ENCODE peak calls at places on chromosomes 4 and X, in six cellular contexts. One of them, this sample, is unnamed.

GRCh38 chr4:168666531-168666930 is 169.7 kb downstream of the PALLD start:
- DNase-seq in HEK293T: no peak
- DNase-seq in small intestine: no peak
- DNase-seq in T-helper 1 cell: no peak
- DNase-seq in midbrain: no peak
- DNase-seq in left cardiac atrium: no peak
- DNase-seq in this sample: no peak

GRCh38 chr4:139711461-139711860 is 45.8 kb downstream of the MGST2 start:
- DNase-seq in HEK293T: no peak
- DNase-seq in T-helper 1 cell: no peak
- DNase-seq in small intestine: peak; percentile 92
- DNase-seq in midbrain: no peak
- DNase-seq in left cardiac atrium: peak; percentile 22
- DNase-seq in this sample: no peak

GRCh38 chrX:2793752-2794151 is 35.0 kb upstream of the GYG2 start:
- DNase-seq in small intestine: no peak
- DNase-seq in T-helper 1 cell: no peak
- DNase-seq in HEK293T: no peak
- DNase-seq in midbrain: no peak
- DNase-seq in left cardiac atrium: no peak
- DNase-seq in this sample: no peak

GRCh38 chr4:86551387-86551786 is 42.7 kb upstream of the PTPN13 start:
- DNase-seq in small intestine: no peak
- DNase-seq in midbrain: no peak
- DNase-seq in T-helper 1 cell: no peak
- DNase-seq in left cardiac atrium: no peak
- DNase-seq in HEK293T: no peak
- DNase-seq in this sample: no peak

GRCh38 chrX:111041018-111041462 is 55.0 kb upstream of the PAK3 start:
- DNase-seq in midbrain: no peak
- DNase-seq in small intestine: no peak
- DNase-seq in T-helper 1 cell: peak; percentile 23
- DNase-seq in HEK293T: no peak
- DNase-seq in left cardiac atrium: no peak
- DNase-seq in this sample: no peak

GRCh38 chr4:139665690-139666529 is at the start of gene MGST2:
- DNase-seq in small intestine: peak; percentile 98
- DNase-seq in T-helper 1 cell: peak; percentile 55
- DNase-seq in HEK293T: peak; percentile 58
- DNase-seq in midbrain: peak; percentile 45
- DNase-seq in left cardiac atrium: peak; percentile 91
- DNase-seq in this sample: no peak

GRCh38 chrX:20139966-20140365 is 1.7 kb downstream of the EIF1AX start:
- DNase-seq in small intestine: no peak
- DNase-seq in HEK293T: no peak
- DNase-seq in midbrain: no peak
- DNase-seq in T-helper 1 cell: no peak
- DNase-seq in left cardiac atrium: no peak
- DNase-seq in this sample: no peak

GRCh38 chrX:130915302-130915701 is 12.3 kb upstream of the ENOX2 start:
- DNase-seq in T-helper 1 cell: no peak
- DNase-seq in HEK293T: no peak
- DNase-seq in midbrain: no peak
- DNase-seq in small intestine: no peak
- DNase-seq in left cardiac atrium: no peak
- DNase-seq in this sample: no peak

GRCh38 chr4:28443786-28444412 is 1583.3 kb downstream of the STIM2 start:
- DNase-seq in small intestine: no peak
- DNase-seq in T-helper 1 cell: no peak
- DNase-seq in midbrain: no peak
- DNase-seq in HEK293T: no peak
- DNase-seq in left cardiac atrium: no peak
- DNase-seq in this sample: no peak

GRCh38 chrX:17559728-17560379 is 177.4 kb upstream of the SCML1 start:
- DNase-seq in midbrain: no peak
- DNase-seq in left cardiac atrium: no peak
- DNase-seq in small intestine: no peak
- DNase-seq in T-helper 1 cell: no peak
- DNase-seq in HEK293T: peak; percentile 32
- DNase-seq in this sample: no peak

GRCh38 chr4:168309781-168310180 is 8.8 kb downstream of the DDX60 start:
- DNase-seq in HEK293T: no peak
- DNase-seq in small intestine: peak; percentile 31
- DNase-seq in midbrain: no peak
- DNase-seq in left cardiac atrium: no peak
- DNase-seq in T-helper 1 cell: no peak
- DNase-seq in this sample: no peak

GRCh38 chr4:73222466-73223257 is 35.9 kb downstream of the ANKRD17 start:
- DNase-seq in HEK293T: peak; percentile 73
- DNase-seq in T-helper 1 cell: peak; percentile 88
- DNase-seq in midbrain: peak; percentile 91
- DNase-seq in left cardiac atrium: peak; percentile 41
- DNase-seq in small intestine: peak; percentile 91
- DNase-seq in this sample: peak; percentile 38

GRCh38 chr4:156252300-156253016 is 298.8 kb upstream of the CTSO start:
- DNase-seq in left cardiac atrium: no peak
- DNase-seq in small intestine: no peak
- DNase-seq in T-helper 1 cell: no peak
- DNase-seq in midbrain: no peak
- DNase-seq in HEK293T: no peak
- DNase-seq in this sample: no peak

GRCh38 chrX:120302434-120302833 is 8.8 kb downstream of the TMEM255A start:
- DNase-seq in midbrain: no peak
- DNase-seq in HEK293T: no peak
- DNase-seq in small intestine: peak; percentile 39
- DNase-seq in T-helper 1 cell: peak; percentile 49
- DNase-seq in left cardiac atrium: no peak
- DNase-seq in this sample: peak; percentile 10

GRCh38 chrX:129600981-129601424 is 53.8 kb downstream of the APLN start:
- DNase-seq in HEK293T: peak; percentile 61
- DNase-seq in T-helper 1 cell: peak; percentile 23
- DNase-seq in left cardiac atrium: no peak
- DNase-seq in small intestine: peak; percentile 19
- DNase-seq in midbrain: peak; percentile 71
- DNase-seq in this sample: no peak

GRCh38 chrX:80282535-80282934 is 137.7 kb upstream of the TENT5D start:
- DNase-seq in small intestine: no peak
- DNase-seq in HEK293T: no peak
- DNase-seq in midbrain: no peak
- DNase-seq in T-helper 1 cell: no peak
- DNase-seq in left cardiac atrium: no peak
- DNase-seq in this sample: no peak

GRCh38 chr4:80360102-80360501 is 24.6 kb downstream of the CFAP299 start:
- DNase-seq in T-helper 1 cell: no peak
- DNase-seq in left cardiac atrium: no peak
- DNase-seq in midbrain: no peak
- DNase-seq in HEK293T: no peak
- DNase-seq in small intestine: no peak
- DNase-seq in this sample: no peak

GRCh38 chrX:1075156-1075555 is 137.3 kb downstream of the CRLF2 start:
- DNase-seq in small intestine: no peak
- DNase-seq in midbrain: no peak
- DNase-seq in T-helper 1 cell: no peak
- DNase-seq in HEK293T: no peak
- DNase-seq in left cardiac atrium: no peak
- DNase-seq in this sample: no peak

GRCh38 chr4:88981993-88982392 is 75.0 kb downstream of the FAM13A start:
- DNase-seq in small intestine: no peak
- DNase-seq in HEK293T: no peak
- DNase-seq in left cardiac atrium: no peak
- DNase-seq in midbrain: no peak
- DNase-seq in T-helper 1 cell: no peak
- DNase-seq in this sample: no peak

GRCh38 chrX:65463550-65463949 is 71.0 kb downstream of the LAS1L start:
- DNase-seq in left cardiac atrium: no peak
- DNase-seq in midbrain: no peak
- DNase-seq in T-helper 1 cell: no peak
- DNase-seq in HEK293T: no peak
- DNase-seq in small intestine: no peak
- DNase-seq in this sample: no peak

GRCh38 chrX:31609130-31609529 is 537.3 kb upstream of the FTHL17 start:
- DNase-seq in T-helper 1 cell: no peak
- DNase-seq in midbrain: no peak
- DNase-seq in left cardiac atrium: no peak
- DNase-seq in HEK293T: no peak
- DNase-seq in small intestine: no peak
- DNase-seq in this sample: no peak

GRCh38 chr4:85024671-85025070 is 58.2 kb upstream of the WDFY3 start:
- DNase-seq in midbrain: no peak
- DNase-seq in T-helper 1 cell: no peak
- DNase-seq in HEK293T: no peak
- DNase-seq in left cardiac atrium: no peak
- DNase-seq in small intestine: no peak
- DNase-seq in this sample: no peak

GRCh38 chrX:137916090-137916746 is 350.3 kb downstream of the ZIC3 start:
- DNase-seq in left cardiac atrium: no peak
- DNase-seq in small intestine: peak; percentile 27
- DNase-seq in midbrain: no peak
- DNase-seq in T-helper 1 cell: no peak
- DNase-seq in HEK293T: no peak
- DNase-seq in this sample: no peak